ENCODE peak calls at places on chromosomes 12 and 14, in eight cellular contexts. One of them, this sample, is unnamed.

GRCh38 chr14:93112891-93113677 is 2.6 kb downstream of the ITPK1 start:
- DNase-seq in endodermal cell: peak; percentile 93
- DNase-seq in esophagus squamous epithelium: peak; percentile 12
- DNase-seq in suprapubic skin: peak; percentile 87
- DNase-seq in pancreas: peak; percentile 80
- DNase-seq in uterus: peak; percentile 88
- DNase-seq in fibroblast of lung: peak; percentile 86
- DNase-seq in prostate gland: peak; percentile 78
- DNase-seq in this sample: peak; percentile 90

GRCh38 chr12:40168001-40168400 is 56.8 kb upstream of the LRRK2 start:
- DNase-seq in endodermal cell: no peak
- DNase-seq in esophagus squamous epithelium: no peak
- DNase-seq in suprapubic skin: no peak
- DNase-seq in pancreas: no peak
- DNase-seq in uterus: no peak
- DNase-seq in fibroblast of lung: no peak
- DNase-seq in prostate gland: no peak
- DNase-seq in this sample: no peak

GRCh38 chr14:78154827-78155226 is 15.3 kb upstream of the NRXN3 start:
- DNase-seq in endodermal cell: peak; percentile 84
- DNase-seq in esophagus squamous epithelium: no peak
- DNase-seq in suprapubic skin: no peak
- DNase-seq in pancreas: no peak
- DNase-seq in uterus: no peak
- DNase-seq in fibroblast of lung: no peak
- DNase-seq in prostate gland: no peak
- DNase-seq in this sample: no peak

GRCh38 chr14:50531595-50532501 is 521 bp downstream of the MAP4K5 start:
- DNase-seq in endodermal cell: peak; percentile 82
- DNase-seq in esophagus squamous epithelium: peak; percentile 30
- DNase-seq in suprapubic skin: peak; percentile 76
- DNase-seq in pancreas: peak; percentile 44
- DNase-seq in uterus: peak; percentile 54
- DNase-seq in fibroblast of lung: peak; percentile 41
- DNase-seq in prostate gland: peak; percentile 45
- DNase-seq in this sample: peak; percentile 52

GRCh38 chr14:74941676-74942097 is 13.7 kb downstream of the PGF start:
- DNase-seq in endodermal cell: no peak
- DNase-seq in esophagus squamous epithelium: no peak
- DNase-seq in suprapubic skin: no peak
- DNase-seq in pancreas: peak; percentile 14
- DNase-seq in uterus: peak; percentile 56
- DNase-seq in fibroblast of lung: peak; percentile 40
- DNase-seq in prostate gland: no peak
- DNase-seq in this sample: peak; percentile 33

GRCh38 chr12:119241049-119241448 is 62.3 kb downstream of the HSPB8 start:
- DNase-seq in endodermal cell: no peak
- DNase-seq in esophagus squamous epithelium: no peak
- DNase-seq in suprapubic skin: no peak
- DNase-seq in pancreas: no peak
- DNase-seq in uterus: no peak
- DNase-seq in fibroblast of lung: no peak
- DNase-seq in prostate gland: no peak
- DNase-seq in this sample: no peak

GRCh38 chr12:11561416-11561815 is 88.1 kb upstream of the ETV6 start:
- DNase-seq in endodermal cell: no peak
- DNase-seq in esophagus squamous epithelium: no peak
- DNase-seq in suprapubic skin: no peak
- DNase-seq in pancreas: no peak
- DNase-seq in uterus: no peak
- DNase-seq in fibroblast of lung: no peak
- DNase-seq in prostate gland: no peak
- DNase-seq in this sample: no peak

GRCh38 chr14:52021971-52022600 is 32.7 kb downstream of the RTRAF start:
- DNase-seq in endodermal cell: no peak
- DNase-seq in esophagus squamous epithelium: no peak
- DNase-seq in suprapubic skin: no peak
- DNase-seq in pancreas: no peak
- DNase-seq in uterus: no peak
- DNase-seq in fibroblast of lung: no peak
- DNase-seq in prostate gland: no peak
- DNase-seq in this sample: no peak

GRCh38 chr14:38255408-38255672 is 553 bp downstream of the CLEC14A start:
- DNase-seq in endodermal cell: peak; percentile 84
- DNase-seq in esophagus squamous epithelium: no peak
- DNase-seq in suprapubic skin: peak; percentile 55
- DNase-seq in pancreas: peak; percentile 11
- DNase-seq in uterus: no peak
- DNase-seq in fibroblast of lung: peak; percentile 48
- DNase-seq in prostate gland: no peak
- DNase-seq in this sample: peak; percentile 21

GRCh38 chr12:53941187-53941586 is 2.6 kb downstream of the HOXC13 start:
- DNase-seq in endodermal cell: peak; percentile 17
- DNase-seq in esophagus squamous epithelium: no peak
- DNase-seq in suprapubic skin: no peak
- DNase-seq in pancreas: no peak
- DNase-seq in uterus: no peak
- DNase-seq in fibroblast of lung: no peak
- DNase-seq in prostate gland: no peak
- DNase-seq in this sample: no peak

GRCh38 chr14:39593339-39593738 is 161.1 kb upstream of the FBXO33 start:
- DNase-seq in endodermal cell: no peak
- DNase-seq in esophagus squamous epithelium: no peak
- DNase-seq in suprapubic skin: no peak
- DNase-seq in pancreas: no peak
- DNase-seq in uterus: no peak
- DNase-seq in fibroblast of lung: no peak
- DNase-seq in prostate gland: no peak
- DNase-seq in this sample: no peak

GRCh38 chr14:94161979-94162378 is 12.1 kb upstream of the PPP4R4 start:
- DNase-seq in endodermal cell: no peak
- DNase-seq in esophagus squamous epithelium: no peak
- DNase-seq in suprapubic skin: no peak
- DNase-seq in pancreas: no peak
- DNase-seq in uterus: no peak
- DNase-seq in fibroblast of lung: peak; percentile 15
- DNase-seq in prostate gland: no peak
- DNase-seq in this sample: no peak

GRCh38 chr14:51094282-51094821 is 553 bp downstream of the TRIM9 start:
- DNase-seq in endodermal cell: peak; percentile 73
- DNase-seq in esophagus squamous epithelium: no peak
- DNase-seq in suprapubic skin: peak; percentile 59
- DNase-seq in pancreas: peak; percentile 16
- DNase-seq in uterus: no peak
- DNase-seq in fibroblast of lung: peak; percentile 3
- DNase-seq in prostate gland: no peak
- DNase-seq in this sample: no peak

GRCh38 chr12:14828896-14829295 is 14.4 kb downstream of the ART4 start:
- DNase-seq in endodermal cell: peak; percentile 55
- DNase-seq in esophagus squamous epithelium: no peak
- DNase-seq in suprapubic skin: no peak
- DNase-seq in pancreas: no peak
- DNase-seq in uterus: no peak
- DNase-seq in fibroblast of lung: peak; percentile 15
- DNase-seq in prostate gland: no peak
- DNase-seq in this sample: no peak

GRCh38 chr14:99809376-99809775 is 16.2 kb downstream of the EML1 start:
- DNase-seq in endodermal cell: no peak
- DNase-seq in esophagus squamous epithelium: no peak
- DNase-seq in suprapubic skin: peak; percentile 83
- DNase-seq in pancreas: peak; percentile 25
- DNase-seq in uterus: peak; percentile 85
- DNase-seq in fibroblast of lung: peak; percentile 90
- DNase-seq in prostate gland: no peak
- DNase-seq in this sample: peak; percentile 41

GRCh38 chr12:22160396-22161003 is 114.5 kb downstream of the CMAS start:
- DNase-seq in endodermal cell: no peak
- DNase-seq in esophagus squamous epithelium: no peak
- DNase-seq in suprapubic skin: no peak
- DNase-seq in pancreas: no peak
- DNase-seq in uterus: no peak
- DNase-seq in fibroblast of lung: no peak
- DNase-seq in prostate gland: no peak
- DNase-seq in this sample: no peak

GRCh38 chr14:85415015-85415712 is 114.8 kb upstream of the FLRT2 start:
- DNase-seq in endodermal cell: peak; percentile 67
- DNase-seq in esophagus squamous epithelium: no peak
- DNase-seq in suprapubic skin: peak; percentile 68
- DNase-seq in pancreas: peak; percentile 24
- DNase-seq in uterus: peak; percentile 53
- DNase-seq in fibroblast of lung: peak; percentile 86
- DNase-seq in prostate gland: peak; percentile 85
- DNase-seq in this sample: peak; percentile 8

GRCh38 chr12:52215587-52216031 is 17.4 kb upstream of the KRT7 start:
- DNase-seq in endodermal cell: peak; percentile 77
- DNase-seq in esophagus squamous epithelium: no peak
- DNase-seq in suprapubic skin: peak; percentile 65
- DNase-seq in pancreas: no peak
- DNase-seq in uterus: peak; percentile 29
- DNase-seq in fibroblast of lung: peak; percentile 39
- DNase-seq in prostate gland: no peak
- DNase-seq in this sample: peak; percentile 63

DNA sequence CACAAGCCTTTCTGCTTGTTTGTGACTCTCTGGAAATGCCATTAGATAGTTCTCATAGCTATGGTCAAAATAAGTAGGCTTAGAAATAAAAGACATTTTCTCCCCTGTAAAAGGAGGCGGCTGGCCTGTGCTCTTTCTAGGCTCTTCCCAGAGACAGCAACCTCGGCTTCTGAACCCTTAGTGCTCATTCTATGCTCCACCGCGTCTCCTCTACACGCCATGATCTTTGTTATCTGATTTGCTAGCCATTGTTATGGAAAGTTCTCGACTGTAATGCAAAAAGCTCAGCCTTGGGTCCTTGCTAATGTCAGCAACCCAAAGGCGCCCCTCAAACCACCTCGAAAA is 64.5 kb downstream of the CRADD start:
- DNase-seq in endodermal cell: no peak
- DNase-seq in esophagus squamous epithelium: no peak
- DNase-seq in suprapubic skin: no peak
- DNase-seq in pancreas: no peak
- DNase-seq in uterus: peak; percentile 48
- DNase-seq in fibroblast of lung: no peak
- DNase-seq in prostate gland: no peak
- DNase-seq in this sample: peak; percentile 18
- H3K27me3 ChIP-seq in endodermal cell: no peaks in the 10 kb centered on the region
- H3K27me3 ChIP-seq in esophagus squamous epithelium: no peaks in the 10 kb centered on the region
- H3K27me3 ChIP-seq in suprapubic skin: no peaks in the 10 kb centered on the region
- H3K27me3 ChIP-seq in pancreas: no peaks in the 10 kb centered on the region
- H3K27me3 ChIP-seq in uterus: no peaks in the 10 kb centered on the region
- H3K27me3 ChIP-seq in fibroblast of lung: no peaks in the 10 kb centered on the region
- H3K27me3 ChIP-seq in prostate gland: no peaks in the 10 kb centered on the region
- H3K27me3 ChIP-seq in this sample: no peaks in the 10 kb centered on the region

GRCh38 chr12:106657499-106657898 is 74.7 kb downstream of the RFX4 start:
- DNase-seq in endodermal cell: no peak
- DNase-seq in esophagus squamous epithelium: no peak
- DNase-seq in suprapubic skin: no peak
- DNase-seq in pancreas: no peak
- DNase-seq in uterus: no peak
- DNase-seq in fibroblast of lung: no peak
- DNase-seq in prostate gland: no peak
- DNase-seq in this sample: no peak

GRCh38 chr12:106669216-106669615 is 86.4 kb downstream of the RFX4 start:
- DNase-seq in endodermal cell: peak; percentile 28
- DNase-seq in esophagus squamous epithelium: no peak
- DNase-seq in suprapubic skin: no peak
- DNase-seq in pancreas: no peak
- DNase-seq in uterus: no peak
- DNase-seq in fibroblast of lung: no peak
- DNase-seq in prostate gland: no peak
- DNase-seq in this sample: no peak

DNA sequence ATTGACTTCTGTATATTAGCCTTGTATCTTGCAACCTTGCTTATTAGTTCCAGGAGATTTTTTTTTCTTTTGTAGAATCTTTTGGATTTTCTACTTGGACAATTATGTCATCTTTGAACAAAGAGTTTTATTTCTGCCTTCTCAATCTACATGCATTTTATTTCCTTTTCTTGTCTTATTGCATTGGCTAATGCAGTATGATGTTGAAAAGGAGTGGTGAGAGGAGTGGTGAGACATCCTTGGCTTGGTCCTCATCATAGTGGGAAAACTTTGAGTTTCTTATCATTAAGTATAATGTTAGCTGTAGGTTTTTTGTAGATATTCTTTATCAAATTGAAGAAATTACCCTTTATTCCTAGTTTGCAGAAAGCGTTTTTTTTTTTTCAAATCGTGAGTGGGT is 80.6 kb downstream of the RFX4 start:
- DNase-seq in endodermal cell: no peak
- DNase-seq in esophagus squamous epithelium: no peak
- DNase-seq in suprapubic skin: no peak
- DNase-seq in pancreas: no peak
- DNase-seq in uterus: no peak
- DNase-seq in fibroblast of lung: no peak
- DNase-seq in prostate gland: no peak
- DNase-seq in this sample: no peak
- H3K9me3 ChIP-seq in endodermal cell: peaks cover 52% of the 10 kb centered on the region
- H3K9me3 ChIP-seq in esophagus squamous epithelium: peaks cover 39% of the 10 kb centered on the region
- H3K9me3 ChIP-seq in suprapubic skin: peaks cover 7% of the 10 kb centered on the region
- H3K9me3 ChIP-seq in pancreas: no peaks in the 10 kb centered on the region
- H3K9me3 ChIP-seq in uterus: peaks cover 11% of the 10 kb centered on the region
- H3K9me3 ChIP-seq in fibroblast of lung: no peaks in the 10 kb centered on the region
- H3K9me3 ChIP-seq in prostate gland: no peaks in the 10 kb centered on the region
- H3K9me3 ChIP-seq in this sample: no peaks in the 10 kb centered on the region

DNA sequence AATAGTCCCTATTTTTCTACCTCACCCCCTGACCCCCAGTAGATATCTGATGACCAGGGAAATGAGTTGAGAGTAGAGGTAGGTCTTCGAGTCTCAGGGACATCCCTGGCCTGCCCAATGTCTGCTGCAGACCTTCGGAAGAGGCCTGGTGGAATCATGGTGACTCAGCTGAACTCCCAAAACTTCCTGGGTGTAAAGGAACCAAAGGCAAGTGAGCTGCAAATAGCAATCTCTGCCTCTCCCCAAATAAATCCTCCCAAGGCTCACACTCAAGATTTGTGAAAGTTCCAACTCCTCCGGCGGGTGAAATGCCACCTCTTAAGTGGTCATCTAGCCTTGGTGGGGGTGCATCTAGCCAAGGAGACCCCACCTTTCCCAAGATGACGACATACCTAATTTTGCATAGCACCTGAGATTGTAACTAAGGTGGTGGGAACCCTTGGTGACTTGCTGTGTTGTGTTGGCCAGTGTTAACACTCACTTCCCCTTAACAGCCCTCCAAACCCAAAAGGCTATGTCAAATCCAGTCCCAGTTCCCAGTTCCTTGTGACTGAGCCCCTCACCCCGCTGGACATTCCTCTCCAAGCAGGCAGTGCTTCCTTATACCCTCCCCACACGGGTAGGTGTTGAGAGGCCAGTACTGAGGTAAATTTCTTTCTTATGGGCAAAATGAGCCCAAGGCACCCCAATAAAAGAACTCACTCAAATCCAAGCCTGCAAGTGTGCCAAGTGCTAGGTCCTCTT is 6.2 kb downstream of the ZFP36L1 start:
- DNase-seq in endodermal cell: peak; percentile 72
- DNase-seq in esophagus squamous epithelium: no peak
- DNase-seq in suprapubic skin: peak; percentile 62
- DNase-seq in pancreas: peak; percentile 56
- DNase-seq in uterus: peak; percentile 58
- DNase-seq in fibroblast of lung: peak; percentile 72
- DNase-seq in prostate gland: no peak
- DNase-seq in this sample: peak; percentile 28
- H3K4me1 ChIP-seq in endodermal cell: peaks cover 10% of the 10 kb centered on the region
- H3K4me1 ChIP-seq in esophagus squamous epithelium: peaks cover 41% of the 10 kb centered on the region
- H3K4me1 ChIP-seq in suprapubic skin: peaks cover 55% of the 10 kb centered on the region
- H3K4me1 ChIP-seq in pancreas: peaks cover 47% of the 10 kb centered on the region
- H3K4me1 ChIP-seq in uterus: peaks cover 3% of the 10 kb centered on the region
- H3K4me1 ChIP-seq in fibroblast of lung: peaks cover 16% of the 10 kb centered on the region
- H3K4me1 ChIP-seq in prostate gland: no peaks in the 10 kb centered on the region
- H3K4me1 ChIP-seq in this sample: peaks cover 25% of the 10 kb centered on the region

GRCh38 chr12:106594447-106594846 is 11.6 kb downstream of the RFX4 start:
- DNase-seq in endodermal cell: no peak
- DNase-seq in esophagus squamous epithelium: no peak
- DNase-seq in suprapubic skin: no peak
- DNase-seq in pancreas: no peak
- DNase-seq in uterus: no peak
- DNase-seq in fibroblast of lung: no peak
- DNase-seq in prostate gland: no peak
- DNase-seq in this sample: no peak
- H3K27me3 ChIP-seq in endodermal cell: peaks cover 70% of the 10 kb centered on the region
- H3K27me3 ChIP-seq in esophagus squamous epithelium: peaks cover 2% of the 10 kb centered on the region
- H3K27me3 ChIP-seq in suprapubic skin: peaks cover 54% of the 10 kb centered on the region
- H3K27me3 ChIP-seq in pancreas: no peaks in the 10 kb centered on the region
- H3K27me3 ChIP-seq in uterus: peaks cover 9% of the 10 kb centered on the region
- H3K27me3 ChIP-seq in fibroblast of lung: peaks cover 3% of the 10 kb centered on the region
- H3K27me3 ChIP-seq in prostate gland: peaks cover 6% of the 10 kb centered on the region
- H3K27me3 ChIP-seq in this sample: no peaks in the 10 kb centered on the region